ENCODE peak calls at places on chromosomes 12 and 14, in seven cellular contexts. S is right cardiac atrium; N is activated CD8-positive, alpha-beta T cell treated with anti-CD3 and anti-CD28 coated beads, Interleukin-2, amount 10 ng/mL, durations not matched to agents 7 days and 5 days; W is activated CD8-positive, alpha-beta memory T cell treated with anti-CD3 and anti-CD28 coated beads, Interleukin-2, amount 50 U/mL, for 48 hours; O is kidney glomerular epithelial cell; I is heart left ventricle; R is GOT3. J is an unnamed sample.

GRCh38 chr14:52473557-52473956 is 78.7 kb downstream of the TXNDC16 start:
- DNase-seq in S (no peak), N (no peak), W (no peak), O (peak), I (no peak), R (no peak), J (peak)

GRCh38 chr14:72801381-72801812 is 92.5 kb downstream of the DPF3 start:
- DNase-seq in S (no peak), N (peak), W (no peak), O (peak), I (no peak), R (no peak), J (no peak)

GRCh38 chr14:59293934-59294661 is 105.6 kb downstream of the DAAM1 start:
- DNase-seq in S (peak), N (no peak), W (no peak), O (no peak), I (peak), R (no peak), J (no peak)

GRCh38 chr14:55572578-55572977 is 7.4 kb upstream of the KTN1 start:
- DNase-seq in S (peak), N (no peak), W (no peak), O (no peak), I (no peak), R (no peak), J (no peak)

GRCh38 chr12:94240171-94240570 is 91.8 kb downstream of the PLXNC1 start:
- DNase-seq in S (no peak), N (no peak), W (no peak), O (no peak), I (no peak), R (no peak), J (no peak)

GRCh38 chr14:24279301-24280186 is 8.1 kb upstream of the RABGGTA start:
- DNase-seq in S (no peak), N (peak), W (peak), O (no peak), I (no peak), R (no peak), J (peak)

GRCh38 chr12:53624453-53624852 is 1.7 kb downstream of the ATF7 start:
- DNase-seq in S (no peak), N (no peak), W (no peak), O (no peak), I (no peak), R (no peak), J (no peak)

GRCh38 chr14:76926521-76927251 is 100.5 kb downstream of the LRRC74A start:
- DNase-seq in S (peak), N (peak), W (no peak), O (no peak), I (peak), R (no peak), J (no peak)

GRCh38 chr14:50775357-50775756 is 55.6 kb downstream of the NIN start:
- DNase-seq in S (no peak), N (no peak), W (no peak), O (peak), I (no peak), R (no peak), J (no peak)

GRCh38 chr12:108211161-108211560 is 82.1 kb downstream of the WSCD2 start:
- DNase-seq in S (no peak), N (no peak), W (no peak), O (no peak), I (no peak), R (no peak), J (no peak)

GRCh38 chr14:57091030-57091608 is 177.6 kb downstream of the EXOC5 start:
- DNase-seq in S (no peak), N (no peak), W (no peak), O (no peak), I (no peak), R (no peak), J (no peak)

GRCh38 chr14:91418387-91419043 is 895 bp upstream of the CCDC88C start:
- DNase-seq in S (peak), N (peak), W (peak), O (peak), I (peak), R (no peak), J (peak)

GRCh38 chr14:20489093-20489994 is 16.0 kb upstream of the RNASE10 start:
- DNase-seq in S (no peak), N (peak), W (no peak), O (peak), I (no peak), R (no peak), J (peak)

GRCh38 chr14:90388437-90388836 is 8.4 kb upstream of the CALM1 start:
- DNase-seq in S (no peak), N (no peak), W (no peak), O (peak), I (no peak), R (no peak), J (no peak)

GRCh38 chr14:80624581-80624980 is 317.0 kb downstream of the CEP128 start:
- DNase-seq in S (no peak), N (no peak), W (no peak), O (no peak), I (no peak), R (no peak), J (no peak)

GRCh38 chr12:6250343-6250742 is 50.1 kb downstream of the CD9 start:
- DNase-seq in S (peak), N (no peak), W (no peak), O (no peak), I (peak), R (no peak), J (no peak)

GRCh38 chr12:113519464-113520191 is 48.0 kb upstream of the LHX5 start:
- DNase-seq in S (no peak), N (no peak), W (no peak), O (no peak), I (no peak), R (no peak), J (no peak)

GRCh38 chr14:20332946-20333782 is at the start of gene CCNB1IP1:
- DNase-seq in S (peak), N (peak), W (peak), O (peak), I (no peak), R (no peak), J (no peak)

GRCh38 chr12:49808686-49809368 is 19.4 kb downstream of the NCKAP5L start:
- DNase-seq in S (peak), N (no peak), W (no peak), O (no peak), I (peak), R (no peak), J (no peak)

GRCh38 chr12:121797937-121798801 is 4.7 kb upstream of the RHOF start:
- DNase-seq in S (peak), N (no peak), W (no peak), O (no peak), I (peak), R (no peak), J (no peak)

GRCh38 chr12:19031032-19031431 is 98.5 kb upstream of the PLEKHA5 start:
- DNase-seq in S (no peak), N (no peak), W (no peak), O (peak), I (no peak), R (no peak), J (no peak)

GRCh38 chr14:76309572-76310551 is 66.1 kb upstream of the ESRRB start:
- DNase-seq in S (peak), N (no peak), W (no peak), O (no peak), I (peak), R (no peak), J (no peak)

GRCh38 chr14:101239065-101239464 is 322.2 kb upstream of the DIO3 start:
- DNase-seq in S (no peak), N (no peak), W (no peak), O (no peak), I (no peak), R (no peak), J (no peak)

GRCh38 chr12:94941440-94941862 is 62.0 kb downstream of the NDUFA12 start:
- DNase-seq in S (peak), N (peak), W (peak), O (no peak), I (peak), R (peak), J (peak)

GRCh38 chr12:109736552-109737108 is 23.0 kb downstream of the FAM222A start:
- DNase-seq in S (peak), N (peak), W (no peak), O (peak), I (peak), R (no peak), J (peak)

GRCh38 chr12:21827135-21827534 is 52.6 kb upstream of the KCNJ8 start:
- DNase-seq in S (no peak), N (no peak), W (no peak), O (no peak), I (no peak), R (no peak), J (no peak)

J was measured in T-helper 2 cell.